ENCODE peak calls at places on chromosomes 2 and 18, in four cellular contexts. Y is hepatocyte; J is mesendoderm; U is CD8-positive, alpha-beta T cell. V is an unnamed sample.

GRCh38 chr2:7745369-7745768 is 828.2 kb downstream of the RNF144A start:
- DNase-seq in Y (no peak), U (no peak), J (no peak), V (no peak)

GRCh38 chr18:48848641-48849143 is 102.1 kb downstream of the SMAD7 start:
- DNase-seq in J (no peak), Y (no peak), U (no peak), V (peak; percentile 94)

GRCh38 chr18:63283305-63283704 is 36.3 kb downstream of the BCL2 start:
- DNase-seq in J (no peak), Y (no peak), U (no peak), V (no peak)

GRCh38 chr2:24485191-24485590 is 5.9 kb upstream of the NCOA1 start:
- DNase-seq in Y (no peak), U (no peak), J (no peak), V (no peak)

GRCh38 chr2:3728104-3729054 is 25.0 kb downstream of the DCDC2C start:
- DNase-seq in J (peak; percentile 70), Y (peak; percentile 72), U (no peak), V (peak; percentile 15)

GRCh38 chr2:201628545-201628944 is 14.8 kb downstream of the TMEM237 start:
- DNase-seq in J (no peak), U (no peak), Y (no peak), V (no peak)

GRCh38 chr2:96258393-96259022 is 7.3 kb downstream of the TMEM127 start:
- DNase-seq in Y (no peak), J (no peak), U (no peak), V (no peak)

GRCh38 chr18:13376298-13376840 is 157.8 kb downstream of the LDLRAD4 start:
- DNase-seq in Y (no peak), J (no peak), U (no peak), V (no peak)

GRCh38 chr2:237427807-237428506 is 14.0 kb upstream of the COL6A3 start:
- DNase-seq in Y (no peak), U (no peak), J (no peak), V (no peak)

GRCh38 chr2:225041210-225041870 is 928 bp downstream of the DOCK10 start:
- DNase-seq in J (peak; percentile 11), Y (no peak), U (peak; percentile 13), V (no peak)

GRCh38 chr2:10022886-10023662 is 20.3 kb upstream of the KLF11 start:
- DNase-seq in U (no peak), J (no peak), Y (no peak), V (no peak)

GRCh38 chr2:215498411-215498810 is 62.5 kb upstream of the FN1 start:
- DNase-seq in Y (peak; percentile 42), U (no peak), J (no peak), V (peak; percentile 8)

GRCh38 chr2:231946241-231946814 is 15.2 kb upstream of the DIS3L2 start:
- DNase-seq in U (no peak), Y (no peak), J (no peak), V (no peak)

GRCh38 chr2:186594001-186594722 is 4.3 kb downstream of the ITGAV start:
- DNase-seq in Y (no peak), U (no peak), J (no peak), V (no peak)

GRCh38 chr2:158664987-158665386 is 130.1 kb upstream of the DAPL1 start:
- DNase-seq in J (no peak), Y (no peak), U (no peak), V (no peak)

GRCh38 chr2:234544659-234545611 is 48.1 kb upstream of the ARL4C start:
- DNase-seq in Y (peak; percentile 88), U (peak; percentile 56), J (peak; percentile 83), V (peak; percentile 78)

DNA sequence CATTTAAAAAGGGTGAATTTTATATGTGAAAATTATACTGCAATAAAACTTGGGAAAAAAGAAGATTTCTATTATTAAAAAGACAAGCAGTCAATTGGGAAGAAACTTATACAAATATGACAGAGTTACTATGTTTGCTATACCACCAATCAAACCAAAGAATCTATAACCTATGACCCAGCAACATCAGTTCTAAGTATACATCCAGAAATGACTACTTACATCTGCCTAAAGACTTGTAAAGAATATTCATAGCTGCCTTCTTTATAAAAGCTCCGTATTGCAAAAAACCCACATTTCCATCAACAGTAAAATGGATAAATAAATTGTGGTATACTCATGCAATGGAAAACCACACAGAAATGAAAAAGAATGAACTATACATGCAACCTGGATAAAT is 32.9 kb upstream of the NABP1 start:
- DNase-seq in U (no peak), Y (no peak), J (no peak), V (no peak)
- H3K4me1 ChIP-seq in U (peaks cover 6% of the 10 kb centered on the region), Y (no peaks in the 10 kb centered on the region), J (no peaks in the 10 kb centered on the region), V (peaks cover 17% of the 10 kb centered on the region)

DNA sequence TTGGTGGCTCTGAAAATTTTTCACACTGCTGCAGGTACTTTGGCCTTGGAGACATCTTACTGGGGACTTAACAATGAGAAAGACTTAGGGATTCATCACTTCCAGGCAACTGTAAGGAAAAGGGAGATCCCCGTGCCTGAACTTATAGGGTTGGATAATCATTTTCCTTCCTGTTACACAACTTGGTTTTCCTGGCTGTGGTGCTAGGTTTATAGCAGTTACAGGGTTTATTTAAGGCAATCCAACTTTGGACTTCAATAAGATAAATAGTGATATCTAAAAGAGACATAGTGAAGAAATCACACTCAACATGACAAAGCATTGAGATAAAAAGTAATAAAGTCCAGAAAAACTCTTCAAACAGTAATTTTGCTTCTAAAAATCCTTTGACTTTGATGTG is 70.2 kb upstream of the RAPH1 start:
- DNase-seq in J (no peak), U (no peak), Y (peak; percentile 62), V (no peak)
- H3K27ac ChIP-seq in J (no peak overlapping the region), U (no peak overlapping the region), Y (peak overlapping the region; percentile 36), V (no peak overlapping the region)

GRCh38 chr18:9153281-9153680 is 16.7 kb downstream of the ANKRD12 start:
- DNase-seq in U (no peak), Y (no peak), J (no peak), V (no peak)
- H3K4me1 ChIP-seq in U (peaks cover 49% of the 10 kb centered on the region), Y (no peaks in the 10 kb centered on the region), J (no peaks in the 10 kb centered on the region), V (no peaks in the 10 kb centered on the region)

DNA sequence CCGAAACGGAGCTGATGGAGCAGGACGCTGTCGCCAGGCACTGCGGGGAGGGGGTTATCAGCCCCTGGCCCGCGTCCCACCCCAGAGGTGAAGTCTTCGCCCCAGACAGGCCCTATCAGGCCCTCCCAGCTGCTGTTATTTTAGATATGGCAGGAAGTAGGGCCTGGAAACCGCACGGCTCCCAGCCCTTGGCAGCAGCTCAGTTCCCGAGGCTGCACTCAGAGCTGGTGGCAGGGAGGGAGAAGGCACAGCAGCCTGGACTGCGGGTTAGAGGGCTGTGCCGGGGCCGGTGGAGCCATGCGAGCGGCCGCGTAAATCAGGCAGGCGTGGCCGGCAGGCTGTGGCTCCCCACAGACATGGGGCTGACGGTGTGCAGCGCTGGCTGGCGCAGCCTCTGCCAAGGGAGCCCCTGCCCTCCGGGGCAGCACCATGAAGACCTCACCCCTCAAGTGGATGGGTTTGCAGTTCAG is 111.4 kb downstream of the NFATC1 start:
- DNase-seq in Y (no peak), J (no peak), U (no peak), V (no peak)
- H3K27ac ChIP-seq in Y (peak overlapping the region; percentile 63), J (peak overlapping the region; percentile 90), U (peak overlapping the region; percentile 43), V (peak overlapping the region; percentile 96)

DNA sequence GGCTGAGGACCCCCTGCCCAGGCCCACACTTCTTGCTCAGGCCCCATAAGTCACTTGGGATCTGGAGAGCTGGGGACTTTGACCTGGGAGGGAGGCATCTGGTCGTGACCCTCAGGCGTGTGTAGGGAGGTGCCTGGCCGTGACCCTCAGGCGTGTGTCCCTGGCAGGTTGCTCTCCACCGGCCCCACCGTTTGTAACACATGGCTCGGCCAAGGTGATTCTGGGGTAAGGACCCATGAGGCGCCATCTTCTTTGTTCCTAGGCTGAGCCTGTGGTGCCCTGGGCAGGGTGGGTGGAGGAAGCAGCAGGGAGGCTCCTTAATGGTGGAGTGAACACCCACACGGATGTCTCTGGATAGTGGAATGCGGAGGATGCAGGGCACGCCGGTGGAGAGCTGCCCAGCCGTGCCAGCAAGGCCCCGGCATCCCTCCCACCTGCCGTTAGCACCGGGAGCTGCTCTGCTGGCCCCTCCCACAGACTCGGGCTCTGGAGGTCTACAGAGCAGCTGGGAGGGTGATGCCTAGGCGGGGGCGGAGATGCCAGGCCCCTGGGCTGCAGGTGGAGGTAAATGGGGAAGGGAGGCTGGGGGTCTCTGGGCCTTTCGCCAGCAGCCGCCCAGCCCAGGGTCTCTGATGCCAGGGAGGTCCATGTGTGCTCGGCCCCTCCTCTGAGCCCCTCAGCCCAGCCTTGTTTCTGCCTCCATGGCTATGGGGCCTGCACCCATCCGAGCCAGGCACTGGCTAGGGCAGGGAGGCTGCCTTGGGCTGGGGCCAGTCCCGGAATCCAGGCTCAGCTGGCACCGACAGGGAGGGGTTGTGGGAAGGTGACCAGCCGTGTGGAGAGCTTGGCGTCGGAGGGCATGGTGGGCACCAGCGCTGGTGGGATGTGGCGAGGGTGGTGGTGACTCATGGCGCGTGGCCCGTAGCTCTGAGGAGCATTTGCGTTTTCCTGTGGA is 1.1 kb upstream of the GAL3ST2 start:
- DNase-seq in Y (no peak), U (no peak), J (no peak), V (no peak)
- H3K4me1 ChIP-seq in Y (peaks cover 15% of the 10 kb centered on the region), U (peaks cover 9% of the 10 kb centered on the region), J (peaks cover 4% of the 10 kb centered on the region), V (peaks cover 5% of the 10 kb centered on the region)

GRCh38 chr2:207166039-207166348 is 246 bp upstream of the KLF7 start:
- DNase-seq in U (peak; percentile 88), Y (peak; percentile 99), J (peak; percentile 100), V (peak; percentile 99)
- H3K27ac ChIP-seq in U (peak overlapping the region; percentile 98), Y (peak overlapping the region; percentile 100), J (no peak overlapping the region), V (peak overlapping the region; percentile 100)

GRCh38 chr2:99079226-99079625 is 62.3 kb upstream of the C2orf15 start:
- DNase-seq in U (no peak), Y (no peak), J (no peak), V (no peak)
- H3K4me1 ChIP-seq in U (no peaks in the 10 kb centered on the region), Y (no peaks in the 10 kb centered on the region), J (no peaks in the 10 kb centered on the region), V (no peaks in the 10 kb centered on the region)

DNA sequence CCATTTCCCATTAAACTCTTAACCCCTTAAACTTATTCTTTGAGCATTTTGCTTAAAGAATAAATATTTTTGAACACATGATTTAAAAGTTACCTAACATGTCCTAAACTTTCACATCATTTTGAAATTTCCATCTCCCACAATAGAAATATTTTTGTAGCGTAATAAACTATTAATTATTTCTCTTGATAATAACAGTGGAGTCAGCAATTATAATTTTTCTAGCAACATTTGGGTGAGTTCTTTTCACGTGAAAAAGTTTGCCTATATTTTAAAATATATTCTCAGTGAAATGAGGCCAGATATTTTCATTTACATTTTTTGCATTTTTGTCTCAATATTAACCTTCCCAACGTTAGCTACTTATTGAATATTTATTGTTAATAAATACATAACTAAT is 320.4 kb upstream of the CRIM1 start:
- DNase-seq in Y (no peak), U (no peak), J (no peak), V (no peak)
- H3K27ac ChIP-seq in Y (no peak overlapping the region), U (no peak overlapping the region), J (no peak overlapping the region), V (no peak overlapping the region)

DNA sequence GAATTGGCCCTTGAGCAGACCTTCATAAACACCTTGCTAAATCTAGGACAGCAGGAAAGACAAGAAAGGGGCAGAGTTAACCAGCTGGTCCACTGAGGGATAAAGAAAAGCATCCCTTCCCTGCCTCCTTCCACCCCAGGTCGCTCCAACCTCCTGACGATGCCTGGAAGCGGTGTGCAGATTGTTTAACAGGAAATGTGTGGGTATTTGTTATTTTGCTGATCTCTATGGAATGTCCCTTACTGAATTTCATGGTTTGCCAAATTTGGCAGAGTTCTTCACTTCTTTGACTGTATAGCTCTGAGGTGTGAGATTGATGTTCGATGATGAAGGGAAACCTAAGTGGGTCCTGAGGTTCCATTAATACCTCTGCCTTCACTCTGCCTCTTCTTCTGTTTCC is 72.9 kb downstream of the MAP3K20 start:
- DNase-seq in U (no peak), J (no peak), Y (no peak), V (no peak)
- H3K4me1 ChIP-seq in U (no peaks in the 10 kb centered on the region), J (peaks cover 10% of the 10 kb centered on the region), Y (no peaks in the 10 kb centered on the region), V (peaks cover 54% of the 10 kb centered on the region)

V was measured in SJSA1.